ENCODE peak calls at places on chromosomes 2 and 18, in four cellular contexts. One of them, this sample, is unnamed.
A peak's percentile ranks its signal among the peaks of the same experiment; 100 is the strongest.

GRCh38 chr2:96950391-96951124 is 35.8 kb downstream of the FAM178B start:
- DNase-seq in HepG2: no peak
- DNase-seq in K562: no peak
- DNase-seq in GM12878: no peak
- DNase-seq in this sample: no peak

GRCh38 chr2:179981085-179981484 is 26.0 kb downstream of the CWC22 start:
- DNase-seq in HepG2: no peak
- DNase-seq in K562: no peak
- DNase-seq in GM12878: no peak
- DNase-seq in this sample: no peak

GRCh38 chr18:43622024-43622423 is 344.7 kb upstream of the SYT4 start:
- DNase-seq in HepG2: no peak
- DNase-seq in K562: no peak
- DNase-seq in GM12878: no peak
- DNase-seq in this sample: no peak

GRCh38 chr2:227939271-227940027 is 68.0 kb downstream of the DAW1 start:
- DNase-seq in HepG2: peak; percentile 60
- DNase-seq in K562: no peak
- DNase-seq in GM12878: no peak
- DNase-seq in this sample: peak; percentile 75

GRCh38 chr2:1757567-1757966 is 13.3 kb upstream of the PXDN start:
- DNase-seq in HepG2: no peak
- DNase-seq in K562: no peak
- DNase-seq in GM12878: no peak
- DNase-seq in this sample: no peak

GRCh38 chr2:168449419-168449818 is 6.7 kb upstream of the CERS6 start:
- DNase-seq in HepG2: no peak
- DNase-seq in K562: no peak
- DNase-seq in GM12878: no peak
- DNase-seq in this sample: no peak

GRCh38 chr2:210363876-210364275 is 48.9 kb upstream of the MYL1 start:
- DNase-seq in HepG2: peak; percentile 63
- DNase-seq in K562: no peak
- DNase-seq in GM12878: no peak
- DNase-seq in this sample: no peak

GRCh38 chr2:150327546-150328495 is 159.6 kb downstream of the RND3 start:
- DNase-seq in HepG2: no peak
- DNase-seq in K562: no peak
- DNase-seq in GM12878: no peak
- DNase-seq in this sample: peak; percentile 21

GRCh38 chr2:138716183-138716582 is 64.0 kb downstream of the NXPH2 start:
- DNase-seq in HepG2: no peak
- DNase-seq in K562: no peak
- DNase-seq in GM12878: no peak
- DNase-seq in this sample: peak; percentile 44

GRCh38 chr2:181143790-181144300 is 163.4 kb downstream of the UBE2E3 start:
- DNase-seq in HepG2: no peak
- DNase-seq in K562: no peak
- DNase-seq in GM12878: no peak
- DNase-seq in this sample: no peak

GRCh38 chr2:184562532-184562931 is 35.8 kb upstream of the ZNF804A start:
- DNase-seq in HepG2: no peak
- DNase-seq in K562: no peak
- DNase-seq in GM12878: no peak
- DNase-seq in this sample: no peak

GRCh38 chr2:40244251-40245010 is 207.5 kb downstream of the SLC8A1 start:
- DNase-seq in HepG2: peak; percentile 37
- DNase-seq in K562: no peak
- DNase-seq in GM12878: no peak
- DNase-seq in this sample: peak; percentile 85

GRCh38 chr2:64692401-64692800 is 38.7 kb upstream of the SERTAD2 start:
- DNase-seq in HepG2: no peak
- DNase-seq in K562: no peak
- DNase-seq in GM12878: no peak
- DNase-seq in this sample: no peak

GRCh38 chr18:48132993-48133674 is 202.7 kb upstream of the SMAD2 start:
- DNase-seq in HepG2: no peak
- DNase-seq in K562: no peak
- DNase-seq in GM12878: no peak
- DNase-seq in this sample: no peak

GRCh38 chr18:42141439-42141838 is 186.4 kb downstream of the PIK3C3 start:
- DNase-seq in HepG2: peak; percentile 53
- DNase-seq in K562: no peak
- DNase-seq in GM12878: no peak
- DNase-seq in this sample: peak; percentile 40

GRCh38 chr2:167237478-167237877 is 349.2 kb downstream of the XIRP2 start:
- DNase-seq in HepG2: no peak
- DNase-seq in K562: no peak
- DNase-seq in GM12878: no peak
- DNase-seq in this sample: peak; percentile 44

GRCh38 chr2:37168217-37168981 is 11.6 kb upstream of the EIF2AK2 start:
- DNase-seq in HepG2: peak; percentile 55
- DNase-seq in K562: peak; percentile 74
- DNase-seq in GM12878: no peak
- DNase-seq in this sample: peak; percentile 80

GRCh38 chr2:231687133-231687852 is 21.0 kb upstream of the PTMA start:
- DNase-seq in HepG2: peak; percentile 81
- DNase-seq in K562: peak; percentile 82
- DNase-seq in GM12878: no peak
- DNase-seq in this sample: peak; percentile 94

GRCh38 chr2:56671973-56672569 is 488.3 kb downstream of the CCDC85A start:
- DNase-seq in HepG2: no peak
- DNase-seq in K562: no peak
- DNase-seq in GM12878: no peak
- DNase-seq in this sample: peak; percentile 11

GRCh38 chr2:74502720-74503505 is 3.5 kb upstream of the LBX2 start:
- DNase-seq in HepG2: peak; percentile 63
- DNase-seq in K562: peak; percentile 91
- DNase-seq in GM12878: no peak
- DNase-seq in this sample: peak; percentile 73

GRCh38 chr2:20351555-20352229 is 1.0 kb upstream of the PUM2 start:
- DNase-seq in HepG2: peak; percentile 90
- DNase-seq in K562: no peak
- DNase-seq in GM12878: no peak
- DNase-seq in this sample: no peak

GRCh38 chr2:157536815-157537214 is 91.8 kb downstream of the ACVR1C start:
- DNase-seq in HepG2: no peak
- DNase-seq in K562: no peak
- DNase-seq in GM12878: no peak
- DNase-seq in this sample: no peak

GRCh38 chr2:212735648-212736047 is 197.0 kb upstream of the ERBB4 start:
- DNase-seq in HepG2: no peak
- DNase-seq in K562: no peak
- DNase-seq in GM12878: no peak
- DNase-seq in this sample: no peak

GRCh38 chr2:11532434-11533055 is 1.3 kb upstream of the GREB1 start:
- DNase-seq in HepG2: no peak
- DNase-seq in K562: no peak
- DNase-seq in GM12878: no peak
- DNase-seq in this sample: no peak

GRCh38 chr2:163086940-163087339 is 248.4 kb upstream of the KCNH7 start:
- DNase-seq in HepG2: no peak
- DNase-seq in K562: no peak
- DNase-seq in GM12878: no peak
- DNase-seq in this sample: no peak

GRCh38 chr2:55992465-55992864 is 68.9 kb upstream of the EFEMP1 start:
- DNase-seq in HepG2: peak; percentile 35
- DNase-seq in K562: no peak
- DNase-seq in GM12878: no peak
- DNase-seq in this sample: no peak

GRCh38 chr18:34694611-34695165 is 15.4 kb upstream of the DTNA start:
- DNase-seq in HepG2: no peak
- DNase-seq in K562: no peak
- DNase-seq in GM12878: no peak
- DNase-seq in this sample: no peak

GRCh38 chr2:96136123-96136720 is 2.1 kb downstream of the ASTL start:
- DNase-seq in HepG2: no peak
- DNase-seq in K562: no peak
- DNase-seq in GM12878: no peak
- DNase-seq in this sample: no peak

GRCh38 chr2:107062173-107062572 is 176.2 kb upstream of the ST6GAL2 start:
- DNase-seq in HepG2: no peak
- DNase-seq in K562: no peak
- DNase-seq in GM12878: no peak
- DNase-seq in this sample: peak; percentile 18

GRCh38 chr2:183215917-183216316 is 91.7 kb downstream of the NUP35 start:
- DNase-seq in HepG2: no peak
- DNase-seq in K562: no peak
- DNase-seq in GM12878: no peak
- DNase-seq in this sample: no peak

GRCh38 chr2:221096651-221097567 is 475.2 kb downstream of the EPHA4 start:
- DNase-seq in HepG2: no peak
- DNase-seq in K562: no peak
- DNase-seq in GM12878: no peak
- DNase-seq in this sample: no peak

GRCh38 chr2:118835739-118836410 is 11.6 kb downstream of the EN1 start:
- DNase-seq in HepG2: no peak
- DNase-seq in K562: no peak
- DNase-seq in GM12878: no peak
- DNase-seq in this sample: peak; percentile 59
- TF ChIP-seq EZH2 in HepG2: no peak
- TF ChIP-seq EZH2 in K562: no peak
- TF ChIP-seq EZH2 in GM12878: no peak
- TF ChIP-seq EZH2 in this sample: no peak

GRCh38 chr2:70073493-70073892 is 13.8 kb upstream of the PCBP1 start:
- DNase-seq in HepG2: no peak
- DNase-seq in K562: no peak
- DNase-seq in GM12878: no peak
- DNase-seq in this sample: no peak

GRCh38 chr2:70068119-70068518 is 19.2 kb upstream of the PCBP1 start:
- DNase-seq in HepG2: no peak
- DNase-seq in K562: no peak
- DNase-seq in GM12878: no peak
- DNase-seq in this sample: no peak

GRCh38 chr2:70070557-70071268 is 16.6 kb upstream of the PCBP1 start:
- DNase-seq in HepG2: peak; percentile 87
- DNase-seq in K562: peak; percentile 84
- DNase-seq in GM12878: no peak
- DNase-seq in this sample: peak; percentile 88

GRCh38 chr2:70069049-70069448 is 18.2 kb upstream of the PCBP1 start:
- DNase-seq in HepG2: peak; percentile 88
- DNase-seq in K562: no peak
- DNase-seq in GM12878: peak; percentile 83
- DNase-seq in this sample: no peak
- TF ChIP-seq POLR2AphosphoS5 in HepG2: no peak
- TF ChIP-seq POLR2AphosphoS5 in K562: no peak
- TF ChIP-seq POLR2AphosphoS5 in GM12878: peak; percentile 50
- TF ChIP-seq POLR2AphosphoS5 in this sample: no peak

DNA sequence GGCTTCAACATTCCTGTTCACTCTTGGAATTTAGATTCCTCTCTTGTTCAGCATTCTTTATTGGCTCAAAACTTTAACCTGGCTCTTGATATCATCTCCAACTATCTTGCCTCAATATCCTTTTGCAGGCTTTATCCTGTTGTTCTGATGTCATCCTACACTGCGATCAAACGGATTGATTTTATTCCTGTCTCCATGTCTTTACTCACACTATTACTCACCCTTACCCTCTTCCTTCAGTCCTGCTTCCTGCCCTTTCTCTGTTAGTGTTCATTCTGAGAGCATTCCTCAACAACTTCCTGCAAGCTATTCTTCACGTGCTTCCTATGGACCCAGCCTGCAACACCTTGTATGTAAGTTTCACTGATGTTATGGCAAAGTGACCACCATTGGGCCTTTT is 264.7 kb downstream of the RNF152 start:
- DNase-seq in HepG2: no peak
- DNase-seq in K562: no peak
- DNase-seq in GM12878: no peak
- DNase-seq in this sample: no peak
- TF ChIP-seq JUNB in HepG2: no peak
- TF ChIP-seq JUNB in K562: no peak
- TF ChIP-seq JUNB in GM12878: no peak
- TF ChIP-seq JUNB in this sample: no peak

GRCh38 chr18:10826400-10826799 is 300.6 kb downstream of the NAPG start:
- DNase-seq in HepG2: no peak
- DNase-seq in K562: no peak
- DNase-seq in GM12878: no peak
- DNase-seq in this sample: no peak

GRCh38 chr18:10822457-10822856 is 296.6 kb downstream of the NAPG start:
- DNase-seq in HepG2: no peak
- DNase-seq in K562: peak; percentile 35
- DNase-seq in GM12878: no peak
- DNase-seq in this sample: peak; percentile 48
- TF ChIP-seq EZH2 in HepG2: no peak
- TF ChIP-seq EZH2 in K562: no peak
- TF ChIP-seq EZH2 in GM12878: no peak
- TF ChIP-seq EZH2 in this sample: no peak